ENCODE peak calls at places on chromosomes 16 and 17, in five cellular contexts. One of them, this sample, is unnamed. For H3K9me3 and H3K4me1, the result is how much of the 10 kb centered on the place peaks cover.

GRCh38 chr17:74442670-74443515 is 11.0 kb downstream of the GPRC5C start:
- DNase-seq in right lobe of liver: peak
- DNase-seq in Karpas-422: no peak
- DNase-seq in A549: no peak
- DNase-seq in stomach: peak
- DNase-seq in this sample: no peak

GRCh38 chr16:50316848-50317630 is 50.7 kb downstream of the ADCY7 start:
- DNase-seq in A549: no peak
- DNase-seq in Karpas-422: no peak
- DNase-seq in stomach: no peak
- DNase-seq in right lobe of liver: no peak
- DNase-seq in this sample: no peak

GRCh38 chr16:83806721-83807120 is 1.1 kb upstream of the HSBP1 start:
- DNase-seq in A549: no peak
- DNase-seq in right lobe of liver: no peak
- DNase-seq in stomach: no peak
- DNase-seq in Karpas-422: no peak
- DNase-seq in this sample: no peak

GRCh38 chr16:81483064-81483969 is 38.7 kb downstream of the CMIP start:
- DNase-seq in right lobe of liver: no peak
- DNase-seq in Karpas-422: no peak
- DNase-seq in stomach: no peak
- DNase-seq in A549: no peak
- DNase-seq in this sample: peak

GRCh38 chr17:40550608-40551007 is 14.7 kb downstream of the CCR7 start:
- DNase-seq in right lobe of liver: no peak
- DNase-seq in A549: no peak
- DNase-seq in Karpas-422: no peak
- DNase-seq in stomach: peak
- DNase-seq in this sample: peak

GRCh38 chr16:88638323-88639230 is at the start of gene IL17C:
- DNase-seq in Karpas-422: peak
- DNase-seq in A549: no peak
- DNase-seq in stomach: peak
- DNase-seq in right lobe of liver: no peak
- DNase-seq in this sample: no peak

GRCh38 chr17:65261682-65262636 is 124.8 kb downstream of the RGS9 start:
- DNase-seq in right lobe of liver: no peak
- DNase-seq in stomach: no peak
- DNase-seq in A549: no peak
- DNase-seq in Karpas-422: peak
- DNase-seq in this sample: no peak

GRCh38 chr16:70703041-70703834 is 17.4 kb upstream of the MTSS2 start:
- DNase-seq in A549: peak
- DNase-seq in stomach: no peak
- DNase-seq in right lobe of liver: no peak
- DNase-seq in Karpas-422: no peak
- DNase-seq in this sample: peak

GRCh38 chr16:15769239-15769638 is 87.6 kb downstream of the MYH11 start:
- DNase-seq in right lobe of liver: no peak
- DNase-seq in A549: no peak
- DNase-seq in stomach: no peak
- DNase-seq in Karpas-422: no peak
- DNase-seq in this sample: no peak

GRCh38 chr16:85348921-85349334 is 236.7 kb upstream of the CIBAR2 start:
- DNase-seq in stomach: no peak
- DNase-seq in Karpas-422: no peak
- DNase-seq in A549: no peak
- DNase-seq in right lobe of liver: no peak
- DNase-seq in this sample: no peak

GRCh38 chr16:57801098-57801855 is 1.0 kb downstream of the KIFC3 start:
- DNase-seq in right lobe of liver: no peak
- DNase-seq in A549: peak
- DNase-seq in stomach: no peak
- DNase-seq in Karpas-422: no peak
- DNase-seq in this sample: peak

DNA sequence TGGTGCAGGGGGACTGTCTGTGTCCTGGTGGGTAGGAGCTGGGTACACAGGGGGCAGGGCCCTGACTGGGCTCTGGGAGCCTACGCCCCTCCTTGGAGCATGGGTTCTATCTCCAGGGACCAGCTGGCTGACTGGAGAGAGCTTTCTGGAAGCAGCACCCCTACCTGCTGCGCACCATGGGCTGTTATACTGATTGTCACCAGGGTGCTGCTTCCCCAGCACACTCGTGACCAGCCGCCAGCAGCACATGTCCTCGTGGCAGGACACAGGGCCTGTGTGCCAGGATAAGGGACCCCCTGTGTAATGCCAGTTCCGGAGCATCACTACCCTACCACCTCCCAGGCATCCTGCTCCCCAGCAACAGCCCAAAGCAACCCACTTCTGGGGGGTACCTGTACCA is 106.0 kb downstream of the AMFR start:
- DNase-seq in Karpas-422: no peak
- DNase-seq in A549: no peak
- DNase-seq in right lobe of liver: no peak
- DNase-seq in stomach: no peak
- DNase-seq in this sample: no peak
- H3K9me3 ChIP-seq in Karpas-422: under half
- H3K9me3 ChIP-seq in A549: under half
- H3K9me3 ChIP-seq in right lobe of liver: under half
- H3K9me3 ChIP-seq in stomach: under half
- H3K9me3 ChIP-seq in this sample: under half

GRCh38 chr17:78124081-78124835 is 4.3 kb downstream of the TMC6 start:
- DNase-seq in stomach: no peak
- DNase-seq in A549: no peak
- DNase-seq in right lobe of liver: peak
- DNase-seq in Karpas-422: peak
- DNase-seq in this sample: no peak

GRCh38 chr17:78122221-78122990 is 6.1 kb downstream of the TMC6 start:
- DNase-seq in right lobe of liver: peak
- DNase-seq in stomach: no peak
- DNase-seq in Karpas-422: no peak
- DNase-seq in A549: no peak
- DNase-seq in this sample: no peak

GRCh38 chr17:78121801-78122220 is 6.7 kb downstream of the TMC6 start:
- DNase-seq in Karpas-422: no peak
- DNase-seq in right lobe of liver: peak
- DNase-seq in A549: no peak
- DNase-seq in stomach: no peak
- DNase-seq in this sample: no peak

GRCh38 chr17:78123258-78123929 is 5.2 kb downstream of the TMC6 start:
- DNase-seq in right lobe of liver: no peak
- DNase-seq in Karpas-422: no peak
- DNase-seq in stomach: no peak
- DNase-seq in A549: no peak
- DNase-seq in this sample: no peak

DNA sequence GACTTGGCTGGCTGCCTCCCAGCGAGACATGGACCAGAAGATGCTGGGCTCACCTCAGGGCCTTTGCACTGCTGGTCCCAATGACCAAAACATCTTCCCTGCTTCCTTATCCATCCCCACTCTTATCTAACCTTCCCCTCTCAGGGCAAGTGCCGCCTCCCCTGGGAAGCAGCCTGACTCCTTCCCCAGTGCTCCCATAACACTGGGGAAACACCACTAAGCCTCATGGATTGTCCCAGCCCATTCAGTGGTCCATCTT is 5.6 kb downstream of the TMC6 start:
- DNase-seq in Karpas-422: no peak
- DNase-seq in right lobe of liver: no peak
- DNase-seq in stomach: no peak
- DNase-seq in A549: no peak
- DNase-seq in this sample: no peak
- H3K4me1 ChIP-seq in Karpas-422: under half
- H3K4me1 ChIP-seq in right lobe of liver: under half
- H3K4me1 ChIP-seq in stomach: under half
- H3K4me1 ChIP-seq in A549: under half
- H3K4me1 ChIP-seq in this sample: under half

GRCh38 chr16:35147556-35148504 is 1688.4 kb downstream of the TP53TG3F start:
- DNase-seq in A549: no peak
- DNase-seq in Karpas-422: no peak
- DNase-seq in right lobe of liver: no peak
- DNase-seq in stomach: no peak
- DNase-seq in this sample: no peak

GRCh38 chr16:35146723-35147458 is 1687.5 kb downstream of the TP53TG3F start:
- DNase-seq in Karpas-422: no peak
- DNase-seq in A549: no peak
- DNase-seq in stomach: no peak
- DNase-seq in right lobe of liver: no peak
- DNase-seq in this sample: no peak

GRCh38 chr16:35148748-35149147 is 1689.3 kb downstream of the TP53TG3F start:
- DNase-seq in right lobe of liver: no peak
- DNase-seq in stomach: no peak
- DNase-seq in A549: no peak
- DNase-seq in Karpas-422: no peak
- DNase-seq in this sample: no peak

GRCh38 chr16:35142809-35143192 is 1683.4 kb downstream of the TP53TG3F start:
- DNase-seq in A549: no peak
- DNase-seq in right lobe of liver: no peak
- DNase-seq in Karpas-422: no peak
- DNase-seq in stomach: no peak
- DNase-seq in this sample: no peak

GRCh38 chr16:35146031-35146710 is 1686.8 kb downstream of the TP53TG3F start:
- DNase-seq in A549: no peak
- DNase-seq in Karpas-422: no peak
- DNase-seq in stomach: no peak
- DNase-seq in right lobe of liver: no peak
- DNase-seq in this sample: no peak
- H3K9me3 ChIP-seq in A549: under half
- H3K9me3 ChIP-seq in Karpas-422: under half
- H3K9me3 ChIP-seq in stomach: half or more
- H3K9me3 ChIP-seq in right lobe of liver: under half
- H3K9me3 ChIP-seq in this sample: under half

GRCh38 chr16:77306050-77306616 is 106.9 kb downstream of the SYCE1L start:
- DNase-seq in right lobe of liver: no peak
- DNase-seq in stomach: no peak
- DNase-seq in A549: no peak
- DNase-seq in Karpas-422: no peak
- DNase-seq in this sample: no peak

GRCh38 chr16:77304883-77305282 is 105.7 kb downstream of the SYCE1L start:
- DNase-seq in stomach: no peak
- DNase-seq in right lobe of liver: no peak
- DNase-seq in Karpas-422: no peak
- DNase-seq in A549: no peak
- DNase-seq in this sample: no peak

GRCh38 chr16:77302249-77302648 is 103.0 kb downstream of the SYCE1L start:
- DNase-seq in Karpas-422: no peak
- DNase-seq in right lobe of liver: no peak
- DNase-seq in stomach: no peak
- DNase-seq in A549: no peak
- DNase-seq in this sample: no peak

GRCh38 chr16:77302685-77303084 is 103.5 kb downstream of the SYCE1L start:
- DNase-seq in stomach: no peak
- DNase-seq in Karpas-422: no peak
- DNase-seq in right lobe of liver: no peak
- DNase-seq in A549: no peak
- DNase-seq in this sample: no peak

DNA sequence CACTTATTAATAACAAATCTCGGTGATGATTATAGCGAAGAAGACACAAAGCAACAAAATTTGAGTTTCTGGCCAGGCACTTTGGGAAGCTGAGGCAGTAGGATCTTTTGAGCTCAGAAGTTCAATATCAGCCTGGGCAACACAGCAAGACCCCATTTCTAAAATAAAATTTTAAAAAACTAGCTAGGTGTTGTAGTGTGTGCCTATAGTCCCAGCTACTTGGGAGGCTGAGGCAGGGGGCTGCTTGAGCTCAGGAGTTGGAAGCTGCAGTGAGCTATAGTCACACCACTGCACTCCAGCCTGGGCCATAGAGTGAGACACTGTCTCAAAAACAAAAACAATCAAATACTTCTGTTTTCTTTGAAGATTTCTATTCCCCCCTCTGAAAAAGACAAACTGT is 104.9 kb downstream of the SYCE1L start:
- DNase-seq in stomach: no peak
- DNase-seq in Karpas-422: no peak
- DNase-seq in A549: no peak
- DNase-seq in right lobe of liver: no peak
- DNase-seq in this sample: no peak
- H3K4me1 ChIP-seq in stomach: under half
- H3K4me1 ChIP-seq in Karpas-422: under half
- H3K4me1 ChIP-seq in A549: half or more
- H3K4me1 ChIP-seq in right lobe of liver: under half
- H3K4me1 ChIP-seq in this sample: under half

GRCh38 chr16:35144212-35144932 is 1685.0 kb downstream of the TP53TG3F start:
- DNase-seq in A549: no peak
- DNase-seq in right lobe of liver: no peak
- DNase-seq in stomach: no peak
- DNase-seq in Karpas-422: no peak
- DNase-seq in this sample: no peak
- H3K9me3 ChIP-seq in A549: under half
- H3K9me3 ChIP-seq in right lobe of liver: under half
- H3K9me3 ChIP-seq in stomach: half or more
- H3K9me3 ChIP-seq in Karpas-422: under half
- H3K9me3 ChIP-seq in this sample: under half

GRCh38 chr17:81464586-81464985 is 48.0 kb downstream of the ACTG1 start:
- DNase-seq in Karpas-422: no peak
- DNase-seq in stomach: no peak
- DNase-seq in A549: no peak
- DNase-seq in right lobe of liver: no peak
- DNase-seq in this sample: no peak

GRCh38 chr17:81468111-81468764 is 44.4 kb downstream of the ACTG1 start:
- DNase-seq in right lobe of liver: no peak
- DNase-seq in stomach: no peak
- DNase-seq in A549: no peak
- DNase-seq in Karpas-422: no peak
- DNase-seq in this sample: no peak

GRCh38 chr17:81468765-81469121 is 43.9 kb downstream of the ACTG1 start:
- DNase-seq in Karpas-422: no peak
- DNase-seq in A549: no peak
- DNase-seq in right lobe of liver: no peak
- DNase-seq in stomach: no peak
- DNase-seq in this sample: no peak

GRCh38 chr17:81465912-81466311 is 46.7 kb downstream of the ACTG1 start:
- DNase-seq in Karpas-422: no peak
- DNase-seq in right lobe of liver: no peak
- DNase-seq in stomach: no peak
- DNase-seq in A549: no peak
- DNase-seq in this sample: no peak

GRCh38 chr17:81466564-81467472 is 45.8 kb downstream of the ACTG1 start:
- DNase-seq in Karpas-422: no peak
- DNase-seq in right lobe of liver: no peak
- DNase-seq in A549: no peak
- DNase-seq in stomach: no peak
- DNase-seq in this sample: no peak
- H3K4me1 ChIP-seq in Karpas-422: under half
- H3K4me1 ChIP-seq in right lobe of liver: under half
- H3K4me1 ChIP-seq in A549: under half
- H3K4me1 ChIP-seq in stomach: under half
- H3K4me1 ChIP-seq in this sample: under half

GRCh38 chr16:3223913-3224515 is 10.9 kb downstream of the ZNF200 start:
- DNase-seq in Karpas-422: no peak
- DNase-seq in stomach: no peak
- DNase-seq in A549: no peak
- DNase-seq in right lobe of liver: no peak
- DNase-seq in this sample: peak
- H3K9me3 ChIP-seq in Karpas-422: under half
- H3K9me3 ChIP-seq in stomach: half or more
- H3K9me3 ChIP-seq in A549: half or more
- H3K9me3 ChIP-seq in right lobe of liver: under half
- H3K9me3 ChIP-seq in this sample: half or more

GRCh38 chr17:77436058-77436442 is 295.3 kb downstream of the SEC14L1 start:
- DNase-seq in stomach: no peak
- DNase-seq in right lobe of liver: no peak
- DNase-seq in Karpas-422: no peak
- DNase-seq in A549: no peak
- DNase-seq in this sample: peak
- H3K4me1 ChIP-seq in stomach: half or more
- H3K4me1 ChIP-seq in right lobe of liver: under half
- H3K4me1 ChIP-seq in Karpas-422: under half
- H3K4me1 ChIP-seq in A549: under half
- H3K4me1 ChIP-seq in this sample: half or more